ENCODE peak calls at places on chromosomes 1 and 21, in ten cellular contexts. K is effector memory CD4-positive, alpha-beta T cell; J is neural progenitor cell; T is T-helper 2 cell; R is stimulated activated CD8-positive, alpha-beta memory T cell treated with anti-CD3 and anti-CD28 coated beads, Interleukin-4, amount 100 ng/mL, for 1 hour; E is NCI-H774; X is NCI-H2171 treated with DMSO at 0.1 percent for 48 hours; F is 8988T; V is SJSA1; I is mucosa of gallbladder. A is an unnamed sample.
A peak's percentile ranks its signal among the peaks of the same experiment; 100 is the strongest.

GRCh38 chr21:42056468-42056867 is 14.6 kb upstream of the UMODL1 start:
- DNase-seq in K (no peak), J (no peak), T (no peak), R (no peak), E (no peak), X (no peak), F (no peak), V (no peak), I (no peak), A (no peak)

GRCh38 chr1:176790771-176791170 is 327.8 kb downstream of the PAPPA2 start:
- DNase-seq in K (no peak), J (no peak), T (no peak), R (no peak), E (no peak), X (no peak), F (no peak), V (no peak), I (no peak), A (no peak)

GRCh38 chr1:62240651-62241050 is 46.0 kb downstream of the L1TD1 start:
- DNase-seq in K (no peak), J (no peak), T (no peak), R (no peak), E (no peak), X (no peak), F (no peak), V (no peak), I (no peak), A (no peak)

GRCh38 chr1:206911064-206911663 is 10.6 kb downstream of the FCMR start:
- DNase-seq in K (no peak), J (peak; percentile 61), T (peak; percentile 60), R (no peak), E (peak; percentile 16), X (peak; percentile 63), F (no peak), V (peak; percentile 79), I (peak; percentile 49), A (peak; percentile 59)

GRCh38 chr1:54849219-54850081 is 37.5 kb downstream of the DHCR24 start:
- DNase-seq in K (no peak), J (no peak), T (no peak), R (no peak), E (no peak), X (no peak), F (no peak), V (no peak), I (no peak), A (no peak)

GRCh38 chr1:59393211-59394180 is 96.6 kb downstream of the FGGY start:
- DNase-seq in K (no peak), J (peak; percentile 51), T (no peak), R (no peak), E (peak; percentile 76), X (peak; percentile 95), F (no peak), V (no peak), I (peak; percentile 83), A (peak; percentile 58)

GRCh38 chr1:10544239-10544638 is 69.5 kb downstream of the PEX14 start:
- DNase-seq in K (no peak), J (no peak), T (peak; percentile 50), R (no peak), E (no peak), X (no peak), F (no peak), V (no peak), I (no peak), A (no peak)

GRCh38 chr1:93565496-93566221 is 116.0 kb downstream of the BCAR3 start:
- DNase-seq in K (no peak), J (no peak), T (no peak), R (no peak), E (no peak), X (no peak), F (no peak), V (no peak), I (no peak), A (peak; percentile 30)

GRCh38 chr21:45294509-45295291 is 7.0 kb upstream of the POFUT2 start:
- DNase-seq in K (no peak), J (no peak), T (no peak), R (no peak), E (no peak), X (no peak), F (no peak), V (peak; percentile 98), I (peak; percentile 85), A (peak; percentile 98)

GRCh38 chr1:244069499-244069898 is 18.4 kb downstream of the ZBTB18 start:
- DNase-seq in K (no peak), J (no peak), T (no peak), R (no peak), E (no peak), X (no peak), F (no peak), V (no peak), I (no peak), A (no peak)